ENCODE peak calls at places on chromosomes 7 and 10, in nine cellular contexts. A, V, P, G, B, E, R, W and M are unnamed samples.

GRCh38 chr7:121436136-121436535 is 40.0 kb upstream of the FAM3C start:
- DNase-seq in A (no peak), V (no peak), P (no peak), G (no peak), B (no peak), E (no peak), R (no peak), W (no peak), M (no peak)

GRCh38 chr10:77680065-77680464 is 42.5 kb upstream of the KCNMA1 start:
- DNase-seq in A (no peak), V (no peak), P (no peak), G (no peak), B (no peak), E (no peak), R (no peak), W (no peak), M (no peak)

GRCh38 chr7:5354460-5355279 is 69.0 kb downstream of the TNRC18 start:
- DNase-seq in A (no peak), V (no peak), P (no peak), G (no peak), B (no peak), E (no peak), R (no peak), W (no peak), M (no peak)

GRCh38 chr7:96962221-96962620 is 43.1 kb upstream of the DLX6 start:
- DNase-seq in A (no peak), V (no peak), P (no peak), G (no peak), B (no peak), E (no peak), R (no peak), W (no peak), M (no peak)

GRCh38 chr7:78043159-78043558 is 244.6 kb downstream of the PHTF2 start:
- DNase-seq in A (no peak), V (no peak), P (no peak), G (no peak), B (no peak), E (no peak), R (no peak), W (no peak), M (no peak)

GRCh38 chr7:125355899-125356298 is 426.3 kb upstream of the POT1 start:
- DNase-seq in A (no peak), V (no peak), P (no peak), G (no peak), B (no peak), E (no peak), R (no peak), W (no peak), M (no peak)

GRCh38 chr10:125048101-125048864 is 106.4 kb downstream of the ZRANB1 start:
- DNase-seq in A (peak; percentile 49), V (peak; percentile 49), P (peak; percentile 23), G (peak; percentile 26), B (peak; percentile 98), E (peak; percentile 16), R (peak; percentile 59), W (peak; percentile 23), M (peak; percentile 58)

GRCh38 chr7:149689591-149689845 is 83.9 kb downstream of the ZNF467 start:
- DNase-seq in A (no peak), V (no peak), P (no peak), G (no peak), B (no peak), E (no peak), R (no peak), W (no peak), M (no peak)

GRCh38 chr7:132065973-132066611 is 509.7 kb upstream of the PODXL start:
- DNase-seq in A (no peak), V (no peak), P (no peak), G (no peak), B (no peak), E (no peak), R (no peak), W (no peak), M (no peak)